ENCODE peak calls at places on chromosomes 13 and 19, in four cellular contexts. S, B, J and L are unnamed samples. For H3K4me1, the result is how much of the 10 kb centered on the place peaks cover.

GRCh38 chr19:2112516-2113320 is 16.0 kb downstream of the IZUMO4 start:
- DNase-seq in J (no peak), B (no peak), S (peak), L (no peak)

GRCh38 chr13:111005808-111006494 is 91.1 kb upstream of the ANKRD10 start:
- DNase-seq in B (no peak), J (no peak), S (no peak), L (no peak)

GRCh38 chr13:113545931-113546516 is 38.5 kb upstream of the TFDP1 start:
- DNase-seq in J (peak), B (no peak), S (no peak), L (peak)

GRCh38 chr13:57846600-57847173 is 215.1 kb downstream of the PCDH17 start:
- DNase-seq in S (no peak), B (no peak), J (no peak), L (no peak)

GRCh38 chr13:29081697-29082440 is 261.7 kb downstream of the MTUS2 start:
- DNase-seq in J (no peak), B (no peak), S (no peak), L (no peak)

GRCh38 chr13:106468948-106469590 is 66.4 kb downstream of the EFNB2 start:
- DNase-seq in B (no peak), S (no peak), J (no peak), L (no peak)

GRCh38 chr19:10516064-10516385 is 1.2 kb downstream of the S1PR5 start:
- DNase-seq in S (peak), B (no peak), J (no peak), L (no peak)

GRCh38 chr19:52936151-52936957 is 13.1 kb upstream of the ZNF888 start:
- DNase-seq in S (no peak), B (no peak), J (no peak), L (no peak)

GRCh38 chr19:53015730-53016129 is 2.0 kb downstream of the ERVV-1 start:
- DNase-seq in S (no peak), B (no peak), J (no peak), L (no peak)

GRCh38 chr13:97640236-97640635 is 206.3 kb downstream of the RAP2A start:
- DNase-seq in J (no peak), S (no peak), B (no peak), L (no peak)

GRCh38 chr13:104984296-104984818 is 1551.1 kb downstream of the EFNB2 start:
- DNase-seq in S (peak), J (no peak), B (no peak), L (no peak)

GRCh38 chr13:106530209-106530906 is 5.1 kb downstream of the EFNB2 start:
- DNase-seq in B (no peak), S (no peak), J (no peak), L (no peak)

GRCh38 chr13:114119196-114119595 is 13.2 kb downstream of the RASA3 start:
- DNase-seq in B (no peak), J (no peak), S (no peak), L (no peak)

GRCh38 chr19:23420824-23421223 is 25.6 kb upstream of the ZNF91 start:
- DNase-seq in B (no peak), S (no peak), J (no peak), L (no peak)

GRCh38 chr13:45817833-45818232 is 33.7 kb downstream of the SIAH3 start:
- DNase-seq in S (no peak), J (no peak), B (no peak), L (no peak)

DNA sequence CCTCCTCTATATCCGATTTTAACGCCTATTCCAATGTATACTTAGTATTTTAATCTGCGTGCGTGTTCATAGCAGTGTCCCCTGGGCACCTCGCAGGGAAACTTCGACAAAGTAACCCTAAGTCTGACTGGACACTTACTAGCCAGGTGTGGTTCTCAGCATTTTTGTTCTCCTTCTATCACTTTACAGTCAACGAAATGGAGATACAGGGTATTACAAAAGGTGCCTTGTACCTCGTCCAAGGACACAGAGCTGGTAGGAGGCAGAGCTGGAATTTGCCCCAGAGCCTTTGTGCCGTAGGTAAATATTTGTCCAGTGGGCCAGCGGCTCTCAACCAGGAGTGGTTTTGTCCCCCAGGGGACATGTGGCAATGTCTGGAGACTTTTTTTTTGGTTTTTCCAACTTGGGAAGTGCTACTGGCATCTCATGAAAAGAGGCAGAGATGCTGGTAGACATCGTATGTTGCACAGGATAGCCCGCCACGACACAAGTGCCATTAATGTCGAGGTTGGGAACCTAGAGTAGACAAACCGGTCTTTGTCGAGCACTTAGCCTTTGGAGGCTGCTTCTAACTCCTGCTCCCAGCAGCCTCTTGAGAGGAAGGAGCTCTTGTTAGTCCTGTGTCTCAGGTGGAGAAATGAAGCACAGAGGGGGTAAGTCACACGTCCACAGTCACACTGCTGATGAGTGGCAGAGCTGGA is 1.1 kb downstream of the ZNF444 start:
- DNase-seq in S (no peak), J (peak), B (no peak), L (no peak)
- H3K4me1 ChIP-seq in S (under half), J (under half), B (under half), L (under half)

DNA sequence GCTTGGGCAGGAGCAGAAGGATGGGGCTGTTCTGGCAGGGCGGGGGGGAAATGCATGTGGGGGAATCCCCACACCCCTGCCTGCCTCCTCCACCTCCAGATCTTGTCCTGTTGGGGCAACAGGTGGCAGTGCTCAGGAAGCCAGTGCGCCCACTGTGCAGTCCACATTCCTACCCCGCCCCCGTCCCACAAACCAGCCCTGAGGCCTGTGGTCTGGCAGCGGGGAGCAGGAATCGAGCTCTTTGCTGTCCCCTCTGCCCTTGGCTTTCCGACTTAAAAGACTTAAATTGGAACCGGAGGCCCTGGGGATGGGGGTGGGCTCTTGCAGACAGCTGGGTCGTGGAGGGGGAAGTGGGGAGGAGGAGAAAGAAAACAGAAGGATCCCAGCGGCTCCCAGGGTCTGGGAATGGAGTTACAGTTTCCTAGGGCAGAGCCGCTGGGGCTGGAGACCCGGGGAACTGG is 4.3 kb downstream of the NANOS3 start:
- DNase-seq in S (no peak), J (no peak), B (no peak), L (no peak)
- H3K4me1 ChIP-seq in S (half or more), J (under half), B (under half), L (under half)

GRCh38 chr13:95251641-95252040 is 49.6 kb downstream of the ABCC4 start:
- DNase-seq in S (no peak), B (no peak), J (no peak), L (no peak)

GRCh38 chr13:95250961-95251360 is 50.3 kb downstream of the ABCC4 start:
- DNase-seq in S (no peak), B (no peak), J (no peak), L (no peak)

GRCh38 chr13:95254341-95254740 is 46.9 kb downstream of the ABCC4 start:
- DNase-seq in J (no peak), S (no peak), B (no peak), L (no peak)

GRCh38 chr13:95255072-95255732 is 46.0 kb downstream of the ABCC4 start:
- DNase-seq in B (no peak), J (no peak), S (no peak), L (no peak)

DNA sequence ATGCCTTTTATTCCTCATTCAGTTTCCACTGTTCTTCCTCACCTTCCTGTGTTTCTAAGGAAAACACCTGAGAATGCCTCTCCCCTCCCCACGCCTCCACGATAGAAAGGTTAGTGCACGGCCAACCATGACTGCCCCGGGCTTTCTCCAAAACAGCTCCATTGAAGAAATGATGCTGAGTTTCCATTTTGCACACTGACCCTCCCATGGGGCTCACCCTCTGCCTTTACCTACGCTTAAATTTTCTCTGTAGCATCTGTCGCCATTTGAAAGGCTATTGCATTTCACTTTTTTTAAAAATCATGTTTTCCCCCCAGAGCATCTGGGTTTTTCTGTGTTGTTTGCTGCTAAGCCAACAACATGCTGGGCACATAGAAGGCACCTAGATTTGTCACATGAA is 48.2 kb downstream of the ABCC4 start:
- DNase-seq in J (no peak), B (no peak), S (no peak), L (no peak)
- H3K4me1 ChIP-seq in J (under half), B (under half), S (under half), L (under half)

GRCh38 chr19:44634785-44635184 is 8.9 kb upstream of the PVR start:
- DNase-seq in J (no peak), B (no peak), S (no peak), L (no peak)

GRCh38 chr19:44635581-44636438 is 7.9 kb upstream of the PVR start:
- DNase-seq in B (no peak), J (no peak), S (no peak), L (no peak)

GRCh38 chr19:44637390-44637764 is 6.3 kb upstream of the PVR start:
- DNase-seq in B (no peak), S (no peak), J (no peak), L (no peak)

GRCh38 chr19:44640518-44640917 is 3.2 kb upstream of the PVR start:
- DNase-seq in B (no peak), S (no peak), J (no peak), L (no peak)

GRCh38 chr19:44636439-44637389 is 7.0 kb upstream of the PVR start:
- DNase-seq in J (no peak), S (no peak), B (no peak), L (no peak)
- H3K4me1 ChIP-seq in J (under half), S (under half), B (under half), L (under half)

GRCh38 chr19:16625183-16625958 is 2.6 kb downstream of the MED26 start:
- DNase-seq in B (no peak), J (no peak), S (no peak), L (no peak)
- H3K4me1 ChIP-seq in B (under half), J (under half), S (under half), L (under half)

GRCh38 chr19:867301-867793 is 7.9 kb downstream of the CFD start:
- DNase-seq in J (no peak), S (no peak), B (no peak), L (no peak)
- H3K4me1 ChIP-seq in J (under half), S (under half), B (under half), L (under half)